ENCODE peak calls at places on chromosomes 5 and 9, in seven cellular contexts. Z is fibroblast of the conjunctiva; W is mesenchymal stem cell; U is activated CD8-positive, alpha-beta memory T cell treated with anti-CD3 and anti-CD28 coated beads for 24 hours; I is fibroblast of pulmonary artery; K is GM20000; L is neural crest cell. G is an unnamed sample.

GRCh38 chr5:104513194-104513602 is 950.6 kb upstream of the NUDT12 start:
- DNase-seq in Z (peak; percentile 1), W (peak; percentile 83), U (no peak), I (peak; percentile 39), K (no peak), L (no peak), G (no peak)

GRCh38 chr5:150801117-150801927 is 22.8 kb downstream of the SMIM3 start:
- DNase-seq in Z (no peak), W (peak; percentile 84), U (no peak), I (peak; percentile 85), K (no peak), L (peak; percentile 41), G (peak; percentile 24)

GRCh38 chr5:1343931-1344901 is 683 bp downstream of the CLPTM1L start:
- DNase-seq in Z (no peak), W (peak; percentile 45), U (no peak), I (peak; percentile 10), K (peak; percentile 47), L (no peak), G (no peak)

GRCh38 chr5:169142264-169142970 is 158.5 kb downstream of the SLIT3 start:
- DNase-seq in Z (no peak), W (no peak), U (no peak), I (no peak), K (no peak), L (no peak), G (no peak)

GRCh38 chr9:112921549-112921948 is 30.9 kb upstream of the SLC46A2 start:
- DNase-seq in Z (peak; percentile 33), W (peak; percentile 52), U (no peak), I (peak; percentile 71), K (peak; percentile 34), L (no peak), G (no peak)

GRCh38 chr5:53472279-53472678 is 8.2 kb upstream of the FST start:
- DNase-seq in Z (no peak), W (no peak), U (no peak), I (no peak), K (no peak), L (no peak), G (no peak)

GRCh38 chr9:114378883-114379282 is 8.9 kb downstream of the AKNA start:
- DNase-seq in Z (no peak), W (no peak), U (no peak), I (no peak), K (no peak), L (no peak), G (no peak)

GRCh38 chr9:7042124-7042523 is 284.4 kb downstream of the KDM4C start:
- DNase-seq in Z (peak; percentile 47), W (no peak), U (no peak), I (no peak), K (no peak), L (no peak), G (no peak)

GRCh38 chr5:81268797-81269196 is 32.6 kb upstream of the ZCCHC9 start:
- DNase-seq in Z (peak; percentile 66), W (peak; percentile 84), U (no peak), I (peak; percentile 86), K (no peak), L (no peak), G (no peak)

GRCh38 chr9:31730398-31730797 is 654.0 kb upstream of the ACO1 start:
- DNase-seq in Z (no peak), W (no peak), U (no peak), I (no peak), K (no peak), L (no peak), G (no peak)

GRCh38 chr5:4420177-4420576 is 720.0 kb upstream of the ADAMTS16 start:
- DNase-seq in Z (no peak), W (no peak), U (no peak), I (no peak), K (no peak), L (no peak), G (no peak)

GRCh38 chr5:76383126-76383825 is 19.8 kb upstream of the IQGAP2 start:
- DNase-seq in Z (no peak), W (no peak), U (no peak), I (no peak), K (no peak), L (no peak), G (no peak)

GRCh38 chr9:129597355-129598088 is 23.4 kb downstream of the C9orf50 start:
- DNase-seq in Z (no peak), W (peak; percentile 78), U (peak; percentile 75), I (peak; percentile 68), K (peak; percentile 77), L (peak; percentile 60), G (no peak)

GRCh38 chr5:20972419-20972925 is 984.5 kb upstream of the CDH18 start:
- DNase-seq in Z (peak; percentile 17), W (peak; percentile 36), U (no peak), I (peak; percentile 86), K (no peak), L (no peak), G (no peak)

GRCh38 chr5:142215915-142216681 is 107.5 kb downstream of the NDFIP1 start:
- DNase-seq in Z (peak; percentile 90), W (peak; percentile 96), U (no peak), I (peak; percentile 97), K (no peak), L (no peak), G (no peak)

GRCh38 chr5:125719681-125720676 is 703.2 kb upstream of the GRAMD2B start:
- DNase-seq in Z (peak; percentile 47), W (no peak), U (no peak), I (no peak), K (no peak), L (peak; percentile 37), G (no peak)